ENCODE peak calls at places on chromosomes 12 and 14, in four cellular contexts. V is fibroblast of lung, E is Peyer's patch, O is HCT116. D is an unnamed sample.

GRCh38 chr12:52050771-52051541 is at the start of gene NR4A1:
- DNase-seq in E (peak), O (peak), V (peak), D (no peak)

GRCh38 chr14:69948311-69948710 is 69.1 kb downstream of the SMOC1 start:
- DNase-seq in O (no peak), V (no peak), E (no peak), D (no peak)

GRCh38 chr12:118743896-118744700 is 237.2 kb upstream of the SRRM4 start:
- DNase-seq in E (no peak), O (no peak), V (no peak), D (no peak)

GRCh38 chr12:56220611-56221232 is 1.0 kb downstream of the RNF41 start:
- DNase-seq in O (no peak), V (peak), E (no peak), D (peak)

GRCh38 chr12:85509857-85510256 is 229.8 kb downstream of the ALX1 start:
- DNase-seq in E (no peak), V (no peak), O (no peak), D (no peak)

GRCh38 chr14:36275741-36276140 is 44.7 kb downstream of the MBIP start:
- DNase-seq in E (no peak), O (no peak), V (no peak), D (no peak)

GRCh38 chr12:52715416-52715815 is 12.1 kb upstream of the KRT77 start:
- DNase-seq in O (peak), V (no peak), E (peak), D (no peak)

GRCh38 chr14:45400509-45400908 is 147.5 kb upstream of the MIS18BP1 start:
- DNase-seq in O (no peak), V (no peak), E (no peak), D (no peak)

GRCh38 chr12:112327209-112327930 is 54.9 kb downstream of the HECTD4 start:
- DNase-seq in E (no peak), O (no peak), V (no peak), D (no peak)

GRCh38 chr12:112325648-112326207 is 56.5 kb downstream of the HECTD4 start:
- DNase-seq in E (no peak), V (no peak), O (no peak), D (no peak)

GRCh38 chr12:112322882-112323547 is 59.2 kb downstream of the HECTD4 start:
- DNase-seq in O (no peak), E (no peak), V (no peak), D (no peak)

GRCh38 chr12:112328411-112329124 is 53.7 kb downstream of the HECTD4 start:
- DNase-seq in O (no peak), V (peak), E (no peak), D (no peak)

DNA sequence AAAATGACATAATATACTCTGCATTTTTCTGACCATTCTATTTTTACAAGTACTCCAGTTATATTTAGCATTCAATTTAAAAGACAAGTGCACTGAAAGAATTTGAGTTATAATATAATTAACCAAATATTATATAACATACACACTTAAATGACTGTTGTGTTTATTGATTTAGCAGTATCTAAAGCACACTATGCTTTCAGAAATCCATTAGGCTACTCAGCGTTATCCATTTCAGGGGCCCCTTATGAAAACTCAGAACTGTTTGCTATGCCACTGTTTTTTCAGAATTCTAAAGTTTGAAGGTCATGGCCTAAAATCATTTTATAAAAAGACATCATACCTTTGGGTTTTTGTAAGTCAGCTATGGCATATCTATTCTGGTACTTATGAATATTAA is 57.1 kb downstream of the HECTD4 start:
- DNase-seq in O (no peak), E (no peak), V (no peak), D (no peak)
- H3K4me3 ChIP-seq in O (no peak), E (no peak), V (no peak), D (no peak)

DNA sequence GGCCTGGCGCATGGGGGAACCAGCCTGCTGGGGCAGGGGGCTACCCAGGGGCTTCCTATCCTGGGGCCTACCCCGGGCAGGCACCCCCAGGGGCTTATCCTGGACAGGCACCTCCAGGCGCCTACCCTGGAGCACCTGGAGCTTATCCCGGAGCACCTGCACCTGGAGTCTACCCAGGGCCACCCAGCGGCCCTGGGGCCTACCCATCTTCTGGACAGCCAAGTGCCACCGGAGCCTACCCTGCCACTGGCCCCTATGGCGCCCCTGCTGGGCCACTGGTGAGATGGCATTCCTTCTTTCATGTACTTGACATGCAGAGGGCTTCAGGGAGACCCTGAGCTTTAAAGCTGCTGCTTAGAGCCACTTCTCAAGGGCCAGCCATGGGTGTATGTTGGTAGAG is 9.0 kb downstream of the LGALS3 start:
- DNase-seq in E (no peak), O (no peak), V (no peak), D (no peak)
- TF ChIP-seq CTCF in E (no peak), O (peak), V (peak), D (no peak)

DNA sequence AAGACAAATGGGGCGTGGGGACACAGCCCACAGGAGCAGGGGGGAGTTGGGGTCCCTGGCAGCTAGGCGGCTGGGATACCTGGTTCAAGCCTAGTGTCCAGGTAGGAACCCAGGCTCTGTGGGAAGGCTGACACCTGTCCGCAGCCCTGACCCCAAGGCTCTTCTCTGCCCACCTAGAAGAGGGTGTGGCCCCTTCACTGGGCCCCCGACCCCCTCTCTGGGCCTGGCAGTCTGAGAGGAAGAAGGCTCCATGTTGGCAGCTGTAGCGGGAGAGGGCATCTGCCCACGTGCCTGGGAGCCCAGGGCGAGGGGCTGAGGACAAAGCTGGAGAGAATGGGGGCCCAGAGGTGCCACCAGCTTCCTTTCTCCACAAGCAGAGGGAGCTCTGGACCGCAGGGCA is 10.5 kb downstream of the CHGA start:
- DNase-seq in V (no peak), E (no peak), O (no peak), D (no peak)
- H3K4me3 ChIP-seq in V (no peak), E (no peak), O (no peak), D (no peak)

GRCh38 chr12:121346747-121347146 is 5.5 kb downstream of the ANAPC5 start:
- DNase-seq in E (no peak), V (no peak), O (no peak), D (no peak)

GRCh38 chr12:121355818-121356217 is 3.6 kb upstream of the ANAPC5 start:
- DNase-seq in O (no peak), V (no peak), E (no peak), D (no peak)

GRCh38 chr12:121356657-121357056 is 4.4 kb upstream of the ANAPC5 start:
- DNase-seq in O (no peak), E (no peak), V (no peak), D (no peak)

GRCh38 chr12:121357331-121357730 is 5.1 kb upstream of the ANAPC5 start:
- DNase-seq in E (no peak), O (no peak), V (no peak), D (no peak)

DNA sequence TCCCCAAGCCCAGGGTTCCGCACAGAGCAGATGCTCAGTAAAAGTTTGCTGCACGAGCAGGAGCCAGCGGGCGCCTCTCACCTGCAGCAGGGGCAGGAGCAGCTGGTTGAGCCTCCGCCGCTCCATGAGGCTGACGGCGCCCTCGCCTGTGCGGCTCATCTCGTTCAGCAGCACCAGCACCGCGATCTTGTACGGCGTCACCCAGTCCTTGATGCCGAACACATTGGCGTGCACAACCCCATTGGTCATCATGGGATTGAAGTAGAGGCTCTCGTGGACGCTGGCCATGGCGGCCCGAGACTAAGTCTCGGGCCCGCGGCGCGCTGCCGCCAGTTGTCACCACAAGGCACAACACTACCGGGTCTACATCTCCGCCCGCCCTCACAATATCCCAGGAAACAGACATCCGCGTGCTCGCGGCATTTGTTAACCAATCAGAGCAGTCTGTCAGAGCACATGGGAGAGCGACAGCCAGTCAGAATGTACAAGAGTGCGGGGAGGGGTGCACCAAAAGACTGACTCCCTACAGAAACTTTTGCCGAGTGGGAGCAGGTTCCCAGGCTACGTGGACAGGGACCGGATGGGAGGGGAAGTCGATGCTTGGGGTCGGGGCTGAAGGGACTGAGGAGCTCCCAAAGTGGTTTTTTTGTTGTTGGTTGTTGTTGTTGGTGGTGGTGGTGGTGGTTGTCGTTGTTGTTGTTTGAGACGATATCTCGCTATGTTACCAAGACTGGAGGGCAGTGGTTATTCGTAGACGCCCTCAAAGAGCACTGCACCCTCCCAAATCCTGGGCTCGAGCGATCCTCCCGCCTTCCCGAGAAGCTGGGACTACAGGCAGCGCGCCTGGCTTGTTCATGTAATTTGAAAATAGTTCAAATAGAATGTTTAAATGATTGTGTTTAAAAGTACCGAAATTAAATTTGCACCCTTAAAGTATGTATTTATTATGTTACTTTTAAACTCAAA is at the start of gene ANAPC5:
- DNase-seq in O (peak), E (peak), V (peak), D (peak)
- TF ChIP-seq CTCF in O (no peak), E (no peak), V (no peak), D (no peak)

GRCh38 chr12:82745062-82745461 is 58.4 kb downstream of the TMTC2 start:
- DNase-seq in O (no peak), E (no peak), V (no peak), D (no peak)

GRCh38 chr12:82745807-82746206 is 59.1 kb downstream of the TMTC2 start:
- DNase-seq in V (no peak), O (no peak), E (no peak), D (no peak)

GRCh38 chr12:82746668-82747067 is 60.0 kb downstream of the TMTC2 start:
- DNase-seq in V (no peak), E (no peak), O (no peak), D (no peak)
- H3K4me3 ChIP-seq in V (no peak), E (no peak), O (no peak), D (no peak)

GRCh38 chr12:53789570-53789969 is 37.8 kb upstream of the CISTR start:
- DNase-seq in V (no peak), O (no peak), E (no peak), D (no peak)

GRCh38 chr12:53793221-53793620 is 41.4 kb upstream of the CISTR start:
- DNase-seq in E (no peak), V (no peak), O (no peak), D (no peak)

GRCh38 chr12:53788892-53789291 is 37.1 kb upstream of the CISTR start:
- DNase-seq in O (no peak), V (no peak), E (no peak), D (no peak)

GRCh38 chr12:53795927-53796326 is 44.1 kb upstream of the CISTR start:
- DNase-seq in O (no peak), E (no peak), V (no peak), D (no peak)

DNA sequence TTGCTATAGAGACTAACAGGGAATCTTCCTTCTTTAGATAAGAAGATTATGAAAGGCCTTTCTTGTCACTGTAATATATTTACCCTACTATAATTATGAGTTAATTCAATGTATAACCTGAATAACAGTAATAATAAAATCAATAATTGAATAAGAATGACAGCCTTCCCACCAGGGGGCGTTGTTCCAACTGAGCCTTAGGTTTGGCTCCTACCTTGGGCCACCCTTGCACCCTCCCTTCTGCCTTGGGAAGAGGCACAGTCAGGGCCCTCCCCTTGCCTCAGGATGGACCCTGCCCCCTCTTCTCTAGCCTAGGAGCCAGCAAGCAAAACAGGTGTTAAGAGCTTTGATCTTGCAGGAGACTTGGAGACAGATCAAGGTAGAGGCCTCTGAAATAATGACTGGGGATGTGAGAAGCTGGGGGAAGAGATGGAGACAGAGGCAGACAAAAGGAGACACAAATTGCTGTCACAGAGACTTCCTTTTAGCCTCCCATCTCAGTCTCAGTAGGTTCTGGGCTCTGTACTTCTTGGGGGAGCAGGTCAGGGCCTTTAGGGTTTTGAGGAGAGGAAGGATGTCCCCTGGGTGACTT is 40.1 kb upstream of the CISTR start:
- DNase-seq in E (no peak), O (peak), V (no peak), D (no peak)
- TF ChIP-seq CTCF in E (no peak), O (peak), V (peak), D (peak)

DNA sequence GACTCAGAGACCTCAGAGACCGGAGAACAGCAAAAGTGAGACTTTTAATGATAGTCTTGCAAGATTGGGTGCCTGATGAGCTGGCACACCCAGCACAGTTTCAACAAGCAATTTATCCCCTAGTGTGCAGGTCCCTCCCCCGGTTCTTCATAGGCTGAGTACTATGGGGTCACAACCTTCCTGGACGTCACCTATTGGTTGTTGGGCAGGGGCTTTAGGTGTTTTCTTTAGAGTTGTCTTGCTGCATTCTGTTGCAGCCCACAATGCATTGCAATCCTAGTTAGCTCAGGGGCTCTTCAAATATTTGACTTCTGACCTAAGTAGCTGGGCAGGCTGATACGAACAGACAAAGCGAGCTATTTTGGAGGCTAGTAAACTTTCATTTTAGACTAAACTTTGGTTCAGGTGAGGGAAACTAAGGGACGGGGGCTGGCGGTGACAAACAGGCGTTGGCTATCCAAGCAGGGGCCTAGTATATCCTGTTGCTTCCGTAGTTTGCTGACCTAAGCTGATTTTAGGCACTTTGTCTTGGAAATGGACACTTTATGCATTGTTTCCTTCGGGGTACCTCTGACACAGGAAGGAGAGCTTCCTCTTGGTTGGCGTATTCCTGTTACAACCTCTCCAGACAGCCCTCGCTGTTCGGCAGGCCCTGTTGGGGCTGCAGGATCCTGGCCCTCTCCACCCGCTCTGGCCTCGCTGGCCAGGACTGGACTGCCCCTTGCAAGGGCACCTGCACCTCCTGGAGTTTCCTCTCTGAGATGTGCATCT is 14.1 kb downstream of the SIVA1 start:
- DNase-seq in V (no peak), E (no peak), O (no peak), D (no peak)
- H3K4me3 ChIP-seq in V (no peak), E (no peak), O (no peak), D (no peak)

DNA sequence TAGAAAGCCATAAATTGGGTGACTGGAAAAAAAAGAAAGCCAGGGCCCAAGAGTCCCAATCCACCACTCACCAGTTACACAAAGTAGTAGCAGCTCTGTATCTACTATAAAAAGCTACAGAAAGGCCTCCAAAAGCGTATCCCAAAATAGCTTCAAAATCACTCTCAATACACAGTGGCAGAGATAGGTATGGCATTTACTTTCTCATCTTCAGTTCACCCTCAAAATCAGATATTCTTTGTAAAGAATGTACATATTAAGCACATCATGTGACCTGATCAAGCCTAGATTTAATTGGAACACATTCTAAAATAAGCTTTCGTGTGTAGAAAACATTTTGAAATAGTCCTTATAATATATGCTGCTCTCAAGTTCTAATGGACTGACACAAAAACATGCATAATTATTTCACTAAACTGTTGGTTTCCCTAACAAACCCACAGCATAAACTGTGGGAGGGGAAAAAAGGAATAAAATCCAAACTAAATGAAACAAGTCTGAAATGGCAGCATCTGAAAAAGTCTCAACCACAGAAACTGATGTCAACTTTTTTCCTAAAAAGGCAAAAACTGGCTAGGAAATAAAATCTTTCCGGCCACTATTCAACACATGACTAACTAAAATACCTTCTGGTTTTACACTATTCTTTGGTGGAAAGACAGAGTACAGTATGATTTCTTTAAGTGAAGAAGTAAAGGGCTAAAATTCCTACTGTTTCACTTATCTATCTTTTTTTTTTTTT is 25.9 kb downstream of the UBE2N start:
- DNase-seq in V (peak), O (no peak), E (no peak), D (no peak)
- TF ChIP-seq CTCF in V (no peak), O (no peak), E (no peak), D (no peak)

DNA sequence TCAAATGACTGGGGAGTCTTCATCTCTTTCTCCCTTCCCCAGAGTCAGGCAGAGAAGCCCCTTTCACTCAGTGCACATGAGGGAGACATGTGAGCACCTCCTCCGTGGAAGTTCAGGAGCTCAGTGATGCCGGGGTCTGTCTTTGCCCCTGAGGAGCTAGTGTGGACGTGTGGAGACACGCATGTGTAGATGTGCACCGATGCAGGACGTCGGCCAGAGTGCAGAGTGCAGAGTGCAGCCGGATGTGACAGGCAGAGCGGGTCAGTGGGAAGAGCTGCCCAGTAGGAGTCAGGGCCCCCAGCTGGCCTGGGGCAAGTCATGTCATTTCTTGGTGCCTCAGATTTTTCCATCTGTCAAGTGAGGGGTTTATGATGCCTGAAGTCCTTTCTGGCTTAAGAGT is 20.7 kb downstream of the TSPAN9 start:
- DNase-seq in V (no peak), O (no peak), E (peak), D (no peak)
- H3K4me3 ChIP-seq in V (no peak), O (no peak), E (no peak), D (no peak)

DNA sequence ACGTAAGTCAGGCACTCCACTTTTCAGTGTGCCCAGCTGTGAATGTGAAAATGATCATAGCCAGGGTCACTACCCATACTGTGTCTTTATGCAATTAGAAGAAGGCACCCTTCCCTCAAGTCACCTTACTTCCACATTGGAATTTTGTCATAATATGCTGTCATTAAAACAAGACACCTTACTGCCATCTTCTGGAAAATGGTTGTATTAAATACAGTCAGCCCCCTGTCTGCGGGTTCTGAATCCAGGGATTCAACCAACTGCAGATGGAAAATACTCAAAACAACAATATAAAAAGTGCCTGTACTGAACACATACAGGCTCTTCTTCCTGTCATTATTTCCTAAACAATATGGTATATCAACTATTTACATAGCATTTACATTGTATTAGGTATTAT is 70.2 kb upstream of the TBX5 start:
- DNase-seq in V (peak), E (no peak), O (peak), D (no peak)
- TF ChIP-seq CTCF in V (peak), E (no peak), O (peak), D (no peak)